ENCODE peak calls at places on chromosome 4, in six cellular contexts. O is K562, P is SK-N-SH, K is H1, H is GM12878, A is HepG2. G is an unnamed sample.

GRCh38 chr4:72701987-72702819 is 133.2 kb upstream of the ADAMTS3 start:
- DNase-seq in P (peak; percentile 34), O (peak; percentile 41), H (no peak), A (peak; percentile 42), K (no peak), G (peak; percentile 31)

GRCh38 chr4:15779336-15779735 is 1.2 kb downstream of the CD38 start:
- DNase-seq in A (peak; percentile 46), P (peak; percentile 73), H (no peak), K (no peak), O (no peak), G (peak; percentile 59)

GRCh38 chr4:147236806-147237205 is 244.1 kb upstream of the EDNRA start:
- DNase-seq in P (no peak), O (no peak), K (no peak), A (no peak), H (no peak), G (no peak)

GRCh38 chr4:181301735-181302380 is 941.3 kb upstream of the TENM3 start:
- DNase-seq in A (peak; percentile 32), H (no peak), K (no peak), P (no peak), O (peak; percentile 37), G (peak; percentile 48)

GRCh38 chr4:78545275-78546246 is 6.0 kb upstream of the ANXA3 start:
- DNase-seq in A (no peak), K (no peak), P (no peak), H (no peak), O (no peak), G (no peak)

GRCh38 chr4:176333076-176333475 is 13.3 kb downstream of the SPCS3 start:
- DNase-seq in A (no peak), H (no peak), O (no peak), P (no peak), K (no peak), G (no peak)

GRCh38 chr4:185672151-185672550 is 136.8 kb upstream of the PDLIM3 start:
- DNase-seq in H (no peak), O (no peak), A (no peak), P (no peak), K (no peak), G (no peak)

GRCh38 chr4:24846716-24847115 is 51.3 kb downstream of the SOD3 start:
- DNase-seq in H (no peak), O (no peak), K (no peak), A (no peak), P (no peak), G (no peak)

GRCh38 chr4:20493761-20494353 is 206.4 kb upstream of the PACRGL start:
- DNase-seq in H (no peak), O (no peak), P (no peak), K (no peak), A (no peak), G (no peak)

GRCh38 chr4:56200275-56200674 is 187.0 kb downstream of the AASDH start:
- DNase-seq in H (no peak), A (no peak), K (no peak), O (no peak), P (no peak), G (no peak)

DNA sequence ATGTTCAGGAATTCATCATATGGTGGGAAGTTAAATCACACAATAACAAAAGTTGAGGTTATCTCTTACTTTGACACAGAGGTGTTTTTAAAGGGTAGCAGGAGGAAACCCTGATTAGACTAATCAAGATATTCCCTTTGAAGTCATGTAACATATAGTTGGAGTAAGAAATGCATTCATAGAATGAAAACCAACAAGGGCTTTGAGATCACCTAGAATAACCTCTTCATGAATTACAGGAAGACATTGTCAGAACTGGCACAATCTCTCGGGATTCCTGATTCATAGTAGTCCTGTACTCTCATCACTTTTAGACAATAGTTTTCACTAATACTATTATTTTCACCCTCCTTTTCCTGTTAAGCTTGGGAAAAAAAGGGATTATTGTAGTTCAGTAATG is 170.2 kb downstream of the PPP3CA start:
- DNase-seq in H (no peak), O (no peak), K (no peak), P (no peak), A (no peak), G (no peak)
- TF ChIP-seq GABPA in H (no peak), O (no peak), K (no peak), P (no peak), A (no peak), G (no peak)

DNA sequence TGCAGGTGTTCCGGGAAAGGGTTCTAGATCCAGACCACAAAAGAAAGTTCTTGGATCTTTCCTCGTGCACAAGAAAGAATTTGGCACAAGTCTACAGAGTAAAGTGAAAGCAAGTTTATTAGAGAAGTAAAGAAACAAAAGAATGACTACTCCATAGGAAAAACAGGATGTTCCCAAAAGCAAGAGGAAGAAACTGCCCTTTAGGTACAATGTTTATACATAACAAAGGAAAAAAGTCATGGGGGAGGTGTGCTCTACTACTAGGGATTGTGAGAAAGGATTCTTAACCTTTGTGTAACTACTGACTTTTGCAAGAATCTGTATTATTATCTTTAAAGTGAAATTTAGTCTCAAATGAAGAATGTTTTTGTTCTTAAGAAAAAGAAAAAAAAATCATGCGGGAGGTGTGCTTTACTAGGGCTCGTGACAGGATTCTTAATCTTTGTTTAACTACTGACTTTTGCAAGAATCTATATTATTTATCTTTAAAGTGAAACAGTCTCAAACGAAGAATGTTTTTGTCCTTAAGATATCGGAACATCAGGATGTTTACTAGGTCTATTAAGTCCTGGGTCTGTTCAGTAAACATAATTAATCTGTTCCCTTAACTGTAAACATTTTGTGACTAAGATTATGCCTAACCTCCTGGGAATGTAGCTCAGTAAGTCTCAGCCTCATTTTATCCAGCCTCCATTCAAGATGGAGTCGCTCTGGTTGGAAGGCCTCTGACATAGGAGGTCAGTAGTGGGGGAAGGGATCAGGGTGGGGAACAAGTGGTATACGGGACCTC is 110.4 kb upstream of the BEND4 start:
- DNase-seq in K (no peak), A (no peak), H (no peak), P (no peak), O (no peak), G (no peak)
- TF ChIP-seq POLR2AphosphoS5 in K (no peak), A (no peak), H (no peak), P (no peak), O (no peak), G (no peak)

DNA sequence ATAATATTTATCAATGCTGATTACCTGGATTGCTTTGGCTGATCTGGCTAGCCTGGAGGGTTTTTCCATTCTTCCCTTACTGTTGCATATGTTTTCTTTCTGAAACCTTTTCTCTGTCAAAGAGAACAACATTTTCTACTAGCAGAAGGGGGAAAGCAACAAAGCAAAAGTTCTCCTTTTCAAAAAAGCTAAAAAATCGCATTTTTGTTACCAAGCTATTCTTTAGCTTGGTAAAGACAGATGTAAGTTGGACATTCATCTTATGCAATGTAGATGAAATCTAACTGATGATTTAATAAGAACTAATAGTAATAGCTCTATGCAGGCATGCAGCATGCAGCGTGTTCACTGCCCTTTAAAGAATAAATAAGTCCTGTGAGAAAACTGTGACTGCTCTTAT is at the start of gene GRXCR1:
- DNase-seq in O (no peak), A (no peak), K (no peak), P (no peak), H (no peak), G (no peak)
- TF ChIP-seq CTCF in O (no peak), A (no peak), K (no peak), P (no peak), H (no peak), G (no peak)

GRCh38 chr4:14568356-14568755 is 433.9 kb upstream of the CPEB2 start:
- DNase-seq in A (no peak), O (no peak), P (no peak), K (no peak), H (no peak), G (no peak)
- TF ChIP-seq GABPA in A (no peak), O (no peak), P (no peak), K (no peak), H (no peak), G (no peak)

GRCh38 chr4:169266081-169266480 is 4.7 kb downstream of the SH3RF1 start:
- DNase-seq in P (no peak), H (no peak), K (no peak), A (no peak), O (no peak), G (no peak)
- TF ChIP-seq POLR2AphosphoS5 in P (no peak), H (no peak), K (no peak), A (no peak), O (no peak), G (no peak)

GRCh38 chr4:39280770-39281169 is 85.4 kb downstream of the RFC1 start:
- DNase-seq in O (no peak), K (no peak), A (no peak), P (no peak), H (no peak), G (no peak)
- TF ChIP-seq CTCF in O (no peak), K (no peak), A (no peak), P (no peak), H (no peak), G (no peak)

GRCh38 chr4:113901994-113902787 is 77.3 kb downstream of the ARSJ start:
- DNase-seq in O (no peak), A (peak; percentile 34), H (no peak), P (no peak), K (no peak), G (no peak)
- TF ChIP-seq GABPA in O (no peak), A (no peak), H (no peak), P (no peak), K (no peak), G (no peak)

DNA sequence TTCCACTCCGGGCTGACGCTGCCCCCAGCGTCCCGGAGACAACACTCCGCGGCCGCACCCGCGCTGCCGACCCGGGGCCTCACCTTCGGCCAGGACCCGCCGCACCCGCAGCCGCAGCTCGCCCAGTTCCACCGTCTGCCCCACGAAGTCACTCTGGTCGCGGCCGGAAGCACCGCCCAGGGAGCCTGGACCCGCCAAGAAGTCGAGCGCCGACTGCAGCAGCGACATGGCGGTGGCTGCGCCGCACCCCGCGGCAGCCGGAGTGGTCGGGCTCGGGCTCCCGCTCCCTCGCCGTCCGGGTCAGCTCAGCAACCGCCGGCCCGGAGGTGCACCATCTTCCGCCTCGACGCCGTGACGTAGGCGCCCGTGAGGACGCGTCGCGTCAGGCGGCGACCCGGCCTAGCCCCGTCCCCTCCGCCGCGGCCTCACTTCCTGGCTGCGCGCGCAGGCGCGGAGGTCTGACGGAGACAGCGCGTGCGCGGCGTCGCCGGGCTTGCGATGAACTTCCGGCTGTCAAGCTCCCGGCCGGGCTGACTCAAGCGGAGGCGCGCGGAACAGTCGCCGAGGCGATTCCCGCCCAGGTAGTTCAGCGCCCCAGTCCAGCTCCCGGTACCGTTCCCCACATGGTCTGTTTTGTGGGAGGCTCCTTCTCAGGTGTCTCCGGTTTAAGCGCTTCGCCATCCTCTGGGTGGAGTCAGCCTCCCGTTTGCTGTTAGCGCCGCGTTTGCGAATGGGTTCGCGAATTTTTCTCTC is at the start of the genes GAK and TMEM175:
- DNase-seq in P (peak; percentile 99), H (peak; percentile 87), A (peak; percentile 86), O (peak; percentile 98), K (peak; percentile 82), G (peak; percentile 94)
- TF ChIP-seq POLR2AphosphoS5 in P (peak; percentile 71), H (peak; percentile 89), A (peak; percentile 61), O (peak; percentile 77), K (peak; percentile 65), G (peak; percentile 61)